ENCODE peak calls at places on chromosomes 5 and 9, in four cellular contexts. V is GM12891, T is GM12878, U is K562. I is an unnamed sample.

GRCh38 chr5:60797482-60798153 is 46.5 kb downstream of the ELOVL7 start:
- DNase-seq in V (no peak), T (no peak), U (no peak), I (no peak)

GRCh38 chr5:74184649-74185048 is 455.9 kb downstream of the ENC1 start:
- DNase-seq in V (no peak), T (no peak), U (no peak), I (no peak)

GRCh38 chr9:127543973-127544533 is 68.0 kb upstream of the STXBP1 start:
- DNase-seq in V (no peak), T (no peak), U (no peak), I (no peak)

GRCh38 chr9:135811796-135812195 is 95.5 kb downstream of the CAMSAP1 start:
- DNase-seq in V (no peak), T (no peak), U (no peak), I (no peak)

GRCh38 chr5:71663570-71663969 is 55.5 kb upstream of the CARTPT start:
- DNase-seq in V (no peak), T (no peak), U (no peak), I (no peak)

GRCh38 chr5:80417973-80418372 is 10.1 kb downstream of the ZFYVE16 start:
- DNase-seq in V (no peak), T (no peak), U (no peak), I (no peak)

GRCh38 chr5:126846344-126846743 is 69.4 kb downstream of the LMNB1 start:
- DNase-seq in V (no peak), T (no peak), U (no peak), I (no peak)

GRCh38 chr5:74673011-74673790 is 11.8 kb upstream of the HEXB start:
- DNase-seq in V (no peak), T (no peak), U (no peak), I (no peak)

GRCh38 chr5:127999909-128000308 is 83.7 kb upstream of the SLC12A2 start:
- DNase-seq in V (no peak), T (no peak), U (no peak), I (no peak)

GRCh38 chr9:104988539-104988938 is 60.6 kb upstream of the ABCA1 start:
- DNase-seq in V (no peak), T (no peak), U (no peak), I (no peak)

GRCh38 chr5:171808951-171809350 is 23.3 kb downstream of the SMIM23 start:
- DNase-seq in V (no peak), T (no peak), U (no peak), I (no peak)

GRCh38 chr9:17810728-17811634 is 232.1 kb downstream of the SH3GL2 start:
- DNase-seq in V (peak), T (no peak), U (peak), I (peak)

GRCh38 chr5:318341-318897 is 3.1 kb upstream of the AHRR start:
- DNase-seq in V (no peak), T (no peak), U (no peak), I (peak)

GRCh38 chr9:6564370-6564769 is 81.2 kb downstream of the GLDC start:
- DNase-seq in V (no peak), T (no peak), U (no peak), I (no peak)

GRCh38 chr5:32538031-32538547 is 47.3 kb upstream of the SUB1 start:
- DNase-seq in V (peak), T (peak), U (no peak), I (peak)

GRCh38 chr9:23123048-23123632 is 676.5 kb downstream of the DMRTA1 start:
- DNase-seq in V (no peak), T (no peak), U (no peak), I (peak)

GRCh38 chr5:97764700-97765099 is 581.7 kb upstream of the RIOK2 start:
- DNase-seq in V (no peak), T (no peak), U (no peak), I (no peak)

GRCh38 chr5:135887447-135887864 is 8.2 kb downstream of the IL9 start:
- DNase-seq in V (peak), T (peak), U (peak), I (peak)

GRCh38 chr9:137025120-137025966 is 2.7 kb downstream of the ABCA2 start:
- DNase-seq in V (no peak), T (no peak), U (no peak), I (no peak)

GRCh38 chr5:1334831-1335539 is 9.9 kb downstream of the CLPTM1L start:
- DNase-seq in V (no peak), T (no peak), U (no peak), I (no peak)

GRCh38 chr5:145863005-145863404 is 9.8 kb downstream of the GRXCR2 start:
- DNase-seq in V (no peak), T (no peak), U (no peak), I (no peak)

GRCh38 chr5:69492391-69493234 is at the start of gene OCLN:
- DNase-seq in V (peak), T (no peak), U (peak), I (peak)

GRCh38 chr9:79946718-79947117 is 375.0 kb downstream of the TLE4 start:
- DNase-seq in V (no peak), T (no peak), U (no peak), I (no peak)

GRCh38 chr5:152568101-152568500 is 163.0 kb upstream of the NMUR2 start:
- DNase-seq in V (no peak), T (no peak), U (no peak), I (no peak)

GRCh38 chr5:15808577-15808976 is 308.6 kb downstream of the FBXL7 start:
- DNase-seq in V (no peak), T (no peak), U (no peak), I (no peak)

GRCh38 chr5:174380311-174380710 is 334.8 kb downstream of the NSG2 start:
- DNase-seq in V (no peak), T (no peak), U (no peak), I (no peak)

GRCh38 chr9:98678244-98678842 is 30.4 kb downstream of the GABBR2 start:
- DNase-seq in V (no peak), T (no peak), U (no peak), I (no peak)

GRCh38 chr5:61790678-61791077 is 458.6 kb downstream of the ZSWIM6 start:
- DNase-seq in V (no peak), T (no peak), U (no peak), I (no peak)

GRCh38 chr5:181239062-181239663 is 4.5 kb downstream of the RACK1 start:
- DNase-seq in V (no peak), T (no peak), U (no peak), I (no peak)

GRCh38 chr5:43305948-43306563 is 7.2 kb downstream of the HMGCS1 start:
- DNase-seq in V (no peak), T (peak), U (peak), I (no peak)

GRCh38 chr5:54519083-54519541 is 1.6 kb downstream of the SNX18 start:
- DNase-seq in V (no peak), T (no peak), U (no peak), I (no peak)

GRCh38 chr5:170631471-170632195 is 127.8 kb downstream of the KCNIP1 start:
- DNase-seq in V (no peak), T (no peak), U (peak), I (no peak)

GRCh38 chr5:30505014-30505886 is 688.2 kb upstream of the CDH6 start:
- DNase-seq in V (no peak), T (no peak), U (no peak), I (no peak)

GRCh38 chr9:3963266-3964019 is 336.4 kb downstream of the GLIS3 start:
- DNase-seq in V (no peak), T (no peak), U (no peak), I (no peak)

GRCh38 chr5:575636-576035 is 36.5 kb upstream of the CEP72 start:
- DNase-seq in V (no peak), T (no peak), U (no peak), I (no peak)

GRCh38 chr5:149521739-149522373 is 29.4 kb downstream of the CSNK1A1 start:
- DNase-seq in V (no peak), T (no peak), U (no peak), I (no peak)

GRCh38 chr9:113187935-113188595 is 33.0 kb downstream of the FKBP15 start:
- DNase-seq in V (no peak), T (no peak), U (no peak), I (peak)

GRCh38 chr9:126723807-126724172 is 81.0 kb upstream of the ZBTB43 start:
- DNase-seq in V (no peak), T (no peak), U (no peak), I (no peak)

DNA sequence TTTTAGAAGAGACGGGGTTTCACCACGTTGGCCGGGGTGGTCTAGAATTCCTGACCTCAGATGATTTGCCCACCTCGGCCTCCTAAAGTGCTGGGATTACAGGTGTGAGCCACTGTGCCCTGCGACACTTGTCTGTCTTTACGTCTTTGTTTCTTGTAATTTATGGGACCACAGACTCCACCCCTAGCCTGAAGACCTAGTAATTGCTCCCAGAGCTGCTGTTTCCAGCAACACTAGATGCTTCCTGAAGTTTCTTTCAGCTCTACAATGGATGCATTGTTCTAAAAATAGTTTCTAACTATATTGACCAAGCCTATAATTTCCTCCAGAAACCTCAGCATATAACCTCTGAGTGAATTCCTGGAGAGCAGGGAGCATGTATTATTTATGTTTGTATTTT is 13.9 kb downstream of the GCNT1 start:
- DNase-seq in V (no peak), T (no peak), U (no peak), I (no peak)
- TF ChIP-seq SPI1 in V (no peak), T (no peak), U (no peak), I (no peak)

GRCh38 chr5:139711067-139711851 is 63.1 kb downstream of the CXXC5 start:
- DNase-seq in V (no peak), T (no peak), U (peak), I (no peak)
- TF ChIP-seq SPI1 in V (no peak), T (no peak), U (no peak), I (no peak)

DNA sequence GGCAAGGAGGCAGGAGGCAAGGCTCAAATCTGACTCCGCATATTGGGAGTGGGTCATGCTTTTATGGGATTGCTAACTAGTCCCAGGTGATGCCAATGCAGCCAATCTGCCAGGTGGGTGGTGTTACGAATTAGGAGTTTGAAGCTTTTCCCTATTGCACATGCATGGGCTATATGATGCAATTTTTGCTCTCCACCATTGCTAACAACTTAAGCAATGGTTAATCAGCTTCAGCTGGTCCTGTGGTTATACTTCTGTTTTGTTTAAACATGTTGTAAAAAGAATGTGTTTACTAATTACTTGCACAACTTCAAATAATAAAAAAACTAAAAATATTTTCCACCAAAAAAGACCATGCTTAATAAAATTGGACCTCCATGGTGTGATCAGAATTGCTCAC is 55.7 kb downstream of the SHC3 start:
- DNase-seq in V (no peak), T (no peak), U (no peak), I (peak)
- TF ChIP-seq SPI1 in V (no peak), T (no peak), U (no peak), I (no peak)

GRCh38 chr5:133196441-133197085 is 144.8 kb downstream of the HSPA4 start:
- DNase-seq in V (no peak), T (no peak), U (no peak), I (no peak)
- TF ChIP-seq SPI1 in V (no peak), T (no peak), U (no peak), I (no peak)

DNA sequence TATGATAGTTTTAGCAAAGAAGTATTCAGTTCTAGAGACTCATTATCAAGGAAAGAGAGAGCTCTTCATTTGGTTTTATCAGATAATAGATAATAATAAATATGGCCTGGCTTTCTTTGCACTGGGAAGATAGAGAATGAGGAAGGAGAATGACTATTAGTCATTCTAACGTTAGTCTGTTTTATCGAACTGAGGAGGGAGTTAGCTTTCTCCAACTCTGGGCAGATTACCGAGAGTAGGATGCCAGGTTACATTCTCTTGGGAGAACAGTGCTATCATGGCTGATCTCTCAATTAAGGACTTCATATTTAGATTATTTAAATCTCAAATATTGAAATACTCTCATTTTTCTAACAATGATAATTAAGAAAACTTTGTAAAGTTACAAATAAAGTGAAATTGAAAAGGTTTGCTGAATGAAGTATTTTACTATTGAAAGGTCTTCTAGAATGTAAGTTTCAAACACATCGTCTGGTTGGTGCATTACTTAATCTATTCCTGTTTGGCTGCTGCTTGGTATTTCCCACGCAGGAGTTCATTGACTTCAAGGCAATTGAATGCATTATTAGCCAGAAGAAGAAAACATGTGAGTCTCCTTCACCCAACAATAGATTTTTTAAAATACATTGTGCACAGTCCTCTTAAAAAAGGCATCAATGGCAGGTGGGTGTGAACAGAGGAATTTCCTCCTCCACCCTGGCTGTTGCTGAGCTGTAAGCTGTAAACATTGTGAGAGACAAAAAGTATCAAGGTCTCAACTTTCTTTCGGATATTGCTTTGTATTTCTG is 140.8 kb downstream of the C9orf152 start:
- DNase-seq in V (no peak), T (no peak), U (no peak), I (peak)
- TF ChIP-seq SPI1 in V (no peak), T (no peak), U (no peak), I (no peak)

GRCh38 chr5:96597441-96598020 is 64.6 kb upstream of the CAST start:
- DNase-seq in V (no peak), T (no peak), U (no peak), I (no peak)
- TF ChIP-seq SPI1 in V (no peak), T (no peak), U (no peak), I (no peak)

DNA sequence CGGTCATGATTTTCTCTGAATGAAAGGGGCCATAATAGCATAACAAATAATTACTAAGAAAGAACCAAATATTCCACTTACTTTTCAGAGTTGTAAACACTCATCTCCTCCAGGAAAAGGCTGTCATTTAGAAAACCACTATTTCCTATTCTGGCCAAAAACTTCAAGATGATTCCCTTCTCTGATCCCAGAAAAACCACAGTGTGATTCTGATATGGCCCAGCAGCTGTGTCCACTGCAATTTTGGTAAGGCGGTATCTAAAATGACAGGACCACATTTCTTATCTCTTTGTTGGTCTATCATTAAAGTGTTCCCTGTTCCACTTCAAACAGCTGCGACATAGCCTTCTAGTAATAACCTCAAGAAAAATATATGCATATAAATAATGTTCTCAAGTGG is 96.2 kb downstream of the SEMA6A start:
- DNase-seq in V (no peak), T (no peak), U (no peak), I (no peak)
- TF ChIP-seq SPI1 in V (no peak), T (no peak), U (no peak), I (no peak)

DNA sequence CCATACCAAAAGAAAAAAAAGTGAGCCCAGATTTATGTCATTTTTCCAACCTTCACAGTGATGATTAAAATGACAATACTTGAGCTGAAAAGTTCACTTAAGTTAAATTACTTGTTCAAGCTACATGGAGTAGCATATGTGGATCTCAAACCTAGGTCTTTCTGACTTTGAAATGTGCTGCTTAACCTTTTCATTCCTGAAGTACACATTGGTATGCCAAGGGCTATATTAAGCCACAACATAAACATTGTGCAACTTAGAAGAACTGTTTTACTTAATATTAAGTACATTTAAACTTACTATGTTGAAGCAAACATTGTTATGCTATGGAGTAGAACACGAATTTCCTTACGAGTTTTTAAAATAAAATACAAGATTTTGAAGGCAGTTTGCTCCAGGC is 105.0 kb downstream of the GIN1 start:
- DNase-seq in V (no peak), T (no peak), U (no peak), I (no peak)
- TF ChIP-seq SPI1 in V (no peak), T (no peak), U (no peak), I (no peak)

GRCh38 chr9:34796924-34797323 is 87.0 kb upstream of the CCL21 start:
- DNase-seq in V (no peak), T (no peak), U (no peak), I (peak)
- TF ChIP-seq SPI1 in V (no peak), T (no peak), U (no peak), I (no peak)

I was measured in HL-60.